ENCODE peak calls at places on chromosomes 5 and 9, in four cellular contexts. U is WERI-Rb-1, V is fibroblast of lung, S is AG04450. L is an unnamed sample.

GRCh38 chr9:131562032-131562959 is 17.0 kb downstream of the PRRT1B start:
- DNase-seq in U (no peak), S (no peak), V (peak), L (no peak)

GRCh38 chr9:91647371-91647770 is 223.7 kb upstream of the NFIL3 start:
- DNase-seq in V (no peak), U (no peak), S (no peak), L (no peak)

GRCh38 chr5:75526065-75526464 is 14.4 kb downstream of the POLK start:
- DNase-seq in V (no peak), S (no peak), U (no peak), L (no peak)

GRCh38 chr5:78895616-78896015 is 89.5 kb downstream of the ARSB start:
- DNase-seq in V (no peak), S (no peak), U (no peak), L (no peak)

GRCh38 chr5:68193481-68194036 is 22.0 kb upstream of the PIK3R1 start:
- DNase-seq in S (no peak), U (no peak), V (no peak), L (no peak)

GRCh38 chr9:96009690-96010477 is 134.4 kb downstream of the ERCC6L2 start:
- DNase-seq in S (no peak), V (peak), U (no peak), L (no peak)

GRCh38 chr5:30804739-30805313 is 388.7 kb upstream of the CDH6 start:
- DNase-seq in S (peak), U (peak), V (peak), L (no peak)

GRCh38 chr5:170746081-170746951 is 37.2 kb upstream of the GABRP start:
- DNase-seq in S (no peak), U (no peak), V (no peak), L (no peak)

GRCh38 chr9:21657966-21658667 is 144.3 kb upstream of the MTAP start:
- DNase-seq in V (peak), U (no peak), S (no peak), L (no peak)

GRCh38 chr9:4979224-4979623 is 5.8 kb upstream of the JAK2 start:
- DNase-seq in V (peak), S (peak), U (no peak), L (no peak)

GRCh38 chr5:14218897-14219573 is 75.9 kb downstream of the TRIO start:
- DNase-seq in S (no peak), U (no peak), V (peak), L (no peak)

GRCh38 chr5:158017433-158017832 is 158.5 kb upstream of the CLINT1 start:
- DNase-seq in U (no peak), V (no peak), S (no peak), L (no peak)

GRCh38 chr5:20367178-20367577 is 379.2 kb upstream of the CDH18 start:
- DNase-seq in S (no peak), V (no peak), U (no peak), L (no peak)

GRCh38 chr5:31987985-31988710 is 186.0 kb downstream of the GOLPH3 start:
- DNase-seq in V (peak), U (no peak), S (peak), L (no peak)

GRCh38 chr5:108636135-108636888 is 111.4 kb upstream of the FER start:
- DNase-seq in S (no peak), V (no peak), U (no peak), L (no peak)

GRCh38 chr9:7402704-7403389 is 396.7 kb downstream of the DMAC1 start:
- DNase-seq in V (peak), U (no peak), S (no peak), L (no peak)

GRCh38 chr9:95565982-95566381 is 49.2 kb upstream of the PTCH1 start:
- DNase-seq in U (peak), S (no peak), V (no peak), L (no peak)

GRCh38 chr5:132094393-132095076 is 20.9 kb downstream of the CSF2 start:
- DNase-seq in V (peak), S (peak), U (peak), L (no peak)

GRCh38 chr5:126647071-126647470 is 46.3 kb downstream of the PHAX start:
- DNase-seq in U (no peak), S (no peak), V (no peak), L (no peak)

GRCh38 chr5:145685417-145685816 is 149.7 kb downstream of the PRELID2 start:
- DNase-seq in V (no peak), U (no peak), S (no peak), L (no peak)

GRCh38 chr5:67233075-67233474 is 36.5 kb upstream of the CD180 start:
- DNase-seq in S (no peak), V (peak), U (no peak), L (peak)

GRCh38 chr5:115494570-115495289 is 49.8 kb downstream of the FEM1C start:
- DNase-seq in S (no peak), V (peak), U (no peak), L (no peak)

GRCh38 chr9:34253460-34253837 is 74.6 kb downstream of the UBAP1 start:
- DNase-seq in U (no peak), S (no peak), V (peak), L (peak)
- H3K27ac ChIP-seq in U (no peak), S (peak), V (peak), L (peak)

GRCh38 chr9:137166242-137167112 is 3.4 kb downstream of the LRRC26 start:
- DNase-seq in S (no peak), V (no peak), U (no peak), L (no peak)
- H3K27ac ChIP-seq in S (no peak), V (no peak), U (no peak), L (no peak)

DNA sequence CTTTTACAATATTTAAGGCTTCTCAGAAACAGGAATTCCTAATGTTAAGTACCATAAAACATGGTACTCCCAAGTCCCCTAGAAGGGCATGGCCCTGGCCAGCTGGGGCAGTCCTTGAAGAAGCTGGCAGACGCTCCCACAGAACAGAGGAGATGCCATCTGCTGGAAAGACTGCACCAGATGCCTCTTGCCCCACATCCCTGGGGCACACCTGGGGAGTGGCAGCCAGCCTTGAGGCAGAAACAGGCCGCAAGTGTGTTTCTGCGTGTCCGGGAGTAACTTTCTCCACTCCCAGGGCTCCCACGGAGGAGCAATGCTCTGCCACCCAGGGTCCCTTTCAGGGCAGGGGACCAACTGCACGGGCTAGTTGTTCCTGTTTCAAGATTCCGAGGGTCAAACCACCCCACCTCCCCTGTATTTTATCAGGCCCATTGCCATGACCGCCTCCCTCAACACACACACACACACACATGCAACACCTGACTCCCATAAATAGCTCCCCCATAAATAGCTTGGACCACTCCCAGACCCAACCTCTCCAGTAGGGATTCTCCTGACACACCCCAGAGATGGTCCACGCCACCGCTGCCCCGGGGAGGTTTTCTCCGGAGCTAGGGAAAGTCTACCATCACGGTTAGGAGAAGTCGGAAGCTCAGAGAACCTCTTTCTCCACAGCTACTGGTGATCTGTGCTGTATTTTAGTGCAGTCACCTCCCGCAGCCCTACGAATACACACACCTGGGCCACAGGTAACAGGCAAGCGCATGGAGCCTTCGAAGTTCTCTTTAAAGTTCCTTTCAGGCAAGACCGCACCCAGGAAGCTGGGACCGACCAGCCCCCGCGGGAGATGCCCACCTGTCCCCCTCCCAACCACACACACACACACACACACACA is 1.5 kb downstream of the SPOCK1 start:
- DNase-seq in S (no peak), V (no peak), U (no peak), L (peak)
- H3K27ac ChIP-seq in S (no peak), V (no peak), U (no peak), L (no peak)

DNA sequence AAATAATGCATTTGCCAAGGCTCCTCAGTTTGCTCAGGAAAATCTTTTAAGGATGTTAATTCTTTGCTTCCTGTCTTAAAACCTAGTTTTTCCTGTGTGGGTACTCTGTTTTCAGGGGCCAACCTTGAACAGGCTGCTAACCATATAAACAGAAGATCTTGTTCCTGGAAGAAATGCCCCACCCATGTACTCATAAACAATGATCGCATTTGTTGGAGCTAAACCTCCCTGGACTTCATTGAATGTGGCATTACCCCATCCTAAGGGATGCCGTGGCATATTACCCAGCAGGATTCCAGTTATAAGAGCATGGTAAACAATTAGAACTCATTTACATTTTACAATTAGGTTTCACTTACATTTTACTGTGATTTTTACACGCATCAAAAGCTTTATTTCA is 436.0 kb downstream of the ZNF608 start:
- DNase-seq in U (no peak), V (no peak), S (no peak), L (no peak)
- H3K27ac ChIP-seq in U (no peak), V (no peak), S (no peak), L (no peak)

DNA sequence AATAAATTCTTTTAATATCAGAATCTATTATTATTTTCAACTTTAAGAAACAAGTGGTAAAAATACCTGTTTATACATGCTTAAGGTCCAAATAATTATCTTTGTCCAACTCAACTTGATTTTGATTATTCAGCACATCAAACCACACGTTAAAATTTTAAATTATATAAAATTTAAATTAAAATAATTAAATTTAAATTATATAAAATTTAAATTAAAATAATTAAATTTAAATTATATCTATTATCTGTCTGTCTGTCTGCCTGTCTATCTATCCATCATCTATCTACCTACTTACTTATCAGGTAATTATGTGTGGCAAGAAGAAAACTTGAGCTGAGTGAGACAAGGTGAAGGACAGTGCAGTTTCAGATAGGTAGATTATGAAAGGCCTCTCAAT is 605.3 kb upstream of the RIOK2 start:
- DNase-seq in S (no peak), U (no peak), V (no peak), L (no peak)
- H3K27ac ChIP-seq in S (no peak), U (no peak), V (no peak), L (no peak)

DNA sequence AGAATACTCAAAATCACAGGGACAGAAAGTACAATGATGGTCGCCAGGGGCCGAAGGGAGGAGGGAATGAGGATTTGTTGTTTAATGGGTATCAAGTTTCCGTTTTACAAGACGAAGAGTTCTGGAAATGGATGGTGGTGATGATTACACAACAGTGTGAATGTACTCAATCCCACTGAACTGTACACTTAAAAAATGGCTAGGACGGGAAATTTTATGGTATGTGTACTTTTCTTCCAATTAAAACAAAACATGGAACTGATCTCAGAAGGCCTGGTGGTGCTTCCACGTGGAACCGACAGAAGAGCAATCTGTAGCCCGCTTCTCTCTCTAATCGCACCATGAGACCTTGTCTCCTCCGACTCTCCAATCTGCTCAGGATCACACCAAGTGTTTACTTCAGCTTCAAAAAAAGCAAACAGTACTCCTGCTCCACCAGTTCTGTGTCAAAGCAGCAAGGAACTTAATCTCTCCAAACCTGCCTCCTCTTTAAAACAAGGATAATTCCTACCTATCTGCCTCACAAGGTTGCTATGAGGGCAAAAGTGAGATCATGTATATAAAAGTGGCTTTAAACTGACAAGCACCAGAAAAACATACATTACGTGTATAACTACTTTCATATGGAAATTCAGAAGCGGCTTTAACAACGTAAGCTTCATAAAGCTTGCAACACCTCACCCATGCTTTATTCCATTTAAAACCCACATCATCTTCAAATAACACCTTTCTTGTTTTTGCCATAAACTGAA is 2.1 kb downstream of the ECPAS start:
- DNase-seq in U (no peak), S (no peak), V (peak), L (peak)
- H3K27ac ChIP-seq in U (peak), S (peak), V (peak), L (peak)

GRCh38 chr9:115088856-115089255 is 29.1 kb downstream of the TNC start:
- DNase-seq in U (no peak), S (no peak), V (peak), L (no peak)
- H3K27ac ChIP-seq in U (no peak), S (no peak), V (no peak), L (no peak)

DNA sequence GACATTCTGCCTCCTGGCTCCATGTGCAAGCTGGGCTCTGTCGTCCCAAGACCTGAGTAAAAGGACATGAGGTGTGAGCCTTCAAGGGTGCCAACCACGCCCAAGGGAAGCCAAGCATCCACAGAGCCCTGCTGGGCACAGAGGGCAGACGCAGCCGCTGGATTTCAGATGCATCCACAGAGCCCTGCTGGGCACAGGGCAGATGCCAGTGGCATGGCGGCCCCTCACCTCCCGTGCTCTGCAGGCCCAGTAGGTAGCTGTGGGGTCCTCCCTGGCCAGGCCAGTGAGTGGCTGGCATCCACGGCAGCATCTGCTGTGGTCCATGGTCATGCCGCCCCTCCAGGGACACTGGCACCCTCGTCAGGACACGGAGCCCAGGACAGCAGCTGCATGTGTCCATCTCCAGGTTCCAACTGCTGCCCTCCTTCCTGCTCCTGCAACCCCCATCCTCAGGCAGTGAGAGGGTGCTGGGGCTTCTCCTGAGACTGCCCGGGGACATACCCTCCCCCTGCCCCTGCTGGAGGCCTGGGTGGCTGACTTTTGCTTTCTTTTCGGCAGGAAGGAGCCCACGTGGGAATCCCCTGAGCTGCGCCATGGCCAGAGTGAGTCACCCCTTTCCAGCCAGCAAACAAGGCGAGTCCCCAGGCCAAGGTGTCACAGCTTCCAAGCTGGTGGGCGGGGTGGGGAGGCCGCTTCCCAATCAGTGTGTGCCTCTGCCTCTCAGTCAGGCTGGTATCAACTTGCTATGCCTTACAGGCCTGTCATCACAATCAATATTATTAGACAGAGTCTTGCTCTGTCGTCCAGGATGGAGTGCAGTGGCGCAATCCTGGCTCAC is 4.0 kb upstream of the TRAF2 start:
- DNase-seq in U (no peak), V (peak), S (peak), L (no peak)
- H3K27ac ChIP-seq in U (no peak), V (peak), S (peak), L (peak)

L was measured in gastrocnemius medialis.